ENCODE peak calls at places on chromosomes 3 and 15, in four cellular contexts. One of them, this sample, is unnamed.

GRCh38 chr3:159866201-159866746 is 122.4 kb upstream of the IL12A start:
- DNase-seq in HFFc6: no peak
- DNase-seq in naive thymus-derived CD4-positive, alpha-beta T cell: no peak
- DNase-seq in AG10803: no peak
- DNase-seq in this sample: no peak

GRCh38 chr3:111910806-111911205 is 51.7 kb downstream of the PHLDB2 start:
- DNase-seq in HFFc6: peak
- DNase-seq in naive thymus-derived CD4-positive, alpha-beta T cell: no peak
- DNase-seq in AG10803: peak
- DNase-seq in this sample: no peak

GRCh38 chr3:52524752-52525661 is 8.7 kb downstream of the NT5DC2 start:
- DNase-seq in HFFc6: no peak
- DNase-seq in naive thymus-derived CD4-positive, alpha-beta T cell: no peak
- DNase-seq in AG10803: no peak
- DNase-seq in this sample: no peak

GRCh38 chr3:131048030-131048429 is 21.4 kb downstream of the NEK11 start:
- DNase-seq in HFFc6: no peak
- DNase-seq in naive thymus-derived CD4-positive, alpha-beta T cell: no peak
- DNase-seq in AG10803: no peak
- DNase-seq in this sample: no peak

GRCh38 chr3:197791120-197792018 is at the start of gene LRCH3:
- DNase-seq in HFFc6: peak
- DNase-seq in naive thymus-derived CD4-positive, alpha-beta T cell: peak
- DNase-seq in AG10803: peak
- DNase-seq in this sample: peak

GRCh38 chr3:14431556-14431927 is 29.1 kb downstream of the SLC6A6 start:
- DNase-seq in HFFc6: no peak
- DNase-seq in naive thymus-derived CD4-positive, alpha-beta T cell: no peak
- DNase-seq in AG10803: no peak
- DNase-seq in this sample: no peak

GRCh38 chr3:147620906-147621305 is 211.7 kb downstream of the ZIC1 start:
- DNase-seq in HFFc6: no peak
- DNase-seq in naive thymus-derived CD4-positive, alpha-beta T cell: no peak
- DNase-seq in AG10803: peak
- DNase-seq in this sample: no peak

GRCh38 chr15:66498501-66499386 is 1.2 kb upstream of the SNAPC5 start:
- DNase-seq in HFFc6: peak
- DNase-seq in naive thymus-derived CD4-positive, alpha-beta T cell: peak
- DNase-seq in AG10803: peak
- DNase-seq in this sample: peak

GRCh38 chr15:92810418-92811138 is 89.5 kb upstream of the CHD2 start:
- DNase-seq in HFFc6: peak
- DNase-seq in naive thymus-derived CD4-positive, alpha-beta T cell: no peak
- DNase-seq in AG10803: peak
- DNase-seq in this sample: no peak

GRCh38 chr3:124413393-124413792 is 316.9 kb upstream of the UMPS start:
- DNase-seq in HFFc6: no peak
- DNase-seq in naive thymus-derived CD4-positive, alpha-beta T cell: no peak
- DNase-seq in AG10803: no peak
- DNase-seq in this sample: no peak

GRCh38 chr3:48716508-48716981 is 476 bp downstream of the IP6K2 start:
- DNase-seq in HFFc6: no peak
- DNase-seq in naive thymus-derived CD4-positive, alpha-beta T cell: no peak
- DNase-seq in AG10803: no peak
- DNase-seq in this sample: peak

GRCh38 chr3:192367616-192368015 is 359.7 kb downstream of the FGF12 start:
- DNase-seq in HFFc6: no peak
- DNase-seq in naive thymus-derived CD4-positive, alpha-beta T cell: no peak
- DNase-seq in AG10803: no peak
- DNase-seq in this sample: no peak

GRCh38 chr3:128329491-128330300 is 137.0 kb downstream of the DNAJB8 start:
- DNase-seq in HFFc6: no peak
- DNase-seq in naive thymus-derived CD4-positive, alpha-beta T cell: no peak
- DNase-seq in AG10803: no peak
- DNase-seq in this sample: no peak

GRCh38 chr3:72462611-72463011 is 385.6 kb downstream of the SHQ1 start:
- DNase-seq in HFFc6: no peak
- DNase-seq in naive thymus-derived CD4-positive, alpha-beta T cell: no peak
- DNase-seq in AG10803: no peak
- DNase-seq in this sample: no peak

GRCh38 chr3:165903885-165904284 is 66.7 kb upstream of the BCHE start:
- DNase-seq in HFFc6: no peak
- DNase-seq in naive thymus-derived CD4-positive, alpha-beta T cell: no peak
- DNase-seq in AG10803: no peak
- DNase-seq in this sample: no peak

GRCh38 chr15:37109952-37110630 is 9.7 kb upstream of the MEIS2 start:
- DNase-seq in HFFc6: no peak
- DNase-seq in naive thymus-derived CD4-positive, alpha-beta T cell: no peak
- DNase-seq in AG10803: no peak
- DNase-seq in this sample: no peak

GRCh38 chr3:64319391-64319790 is 94.1 kb upstream of the PRICKLE2 start:
- DNase-seq in HFFc6: peak
- DNase-seq in naive thymus-derived CD4-positive, alpha-beta T cell: no peak
- DNase-seq in AG10803: no peak
- DNase-seq in this sample: no peak

GRCh38 chr15:75403892-75404291 is 35.5 kb upstream of the MAN2C1 start:
- DNase-seq in HFFc6: no peak
- DNase-seq in naive thymus-derived CD4-positive, alpha-beta T cell: no peak
- DNase-seq in AG10803: no peak
- DNase-seq in this sample: no peak

GRCh38 chr3:49606427-49606826 is 52.1 kb downstream of the BSN start:
- DNase-seq in HFFc6: no peak
- DNase-seq in naive thymus-derived CD4-positive, alpha-beta T cell: no peak
- DNase-seq in AG10803: no peak
- DNase-seq in this sample: no peak

GRCh38 chr15:68730491-68731317 is 90.0 kb downstream of the ANP32A start:
- DNase-seq in HFFc6: peak
- DNase-seq in naive thymus-derived CD4-positive, alpha-beta T cell: peak
- DNase-seq in AG10803: peak
- DNase-seq in this sample: peak

GRCh38 chr3:145243875-145244274 is 917.1 kb downstream of the PLOD2 start:
- DNase-seq in HFFc6: peak
- DNase-seq in naive thymus-derived CD4-positive, alpha-beta T cell: no peak
- DNase-seq in AG10803: peak
- DNase-seq in this sample: no peak

GRCh38 chr3:181709537-181710279 is 2.0 kb upstream of the SOX2 start:
- DNase-seq in HFFc6: peak
- DNase-seq in naive thymus-derived CD4-positive, alpha-beta T cell: no peak
- DNase-seq in AG10803: peak
- DNase-seq in this sample: peak

GRCh38 chr3:161893972-161894371 is 397.4 kb downstream of the OTOL1 start:
- DNase-seq in HFFc6: peak
- DNase-seq in naive thymus-derived CD4-positive, alpha-beta T cell: no peak
- DNase-seq in AG10803: peak
- DNase-seq in this sample: no peak

GRCh38 chr3:445960-446359 is 249.4 kb downstream of the CHL1 start:
- DNase-seq in HFFc6: no peak
- DNase-seq in naive thymus-derived CD4-positive, alpha-beta T cell: no peak
- DNase-seq in AG10803: no peak
- DNase-seq in this sample: no peak